ENCODE peak calls at places on chromosomes 4 and X, in nine cellular contexts. I, C, T, F, D, W, Y, M and K are unnamed samples. For H3K27me3, the result is how much of the 10 kb centered on the place peaks cover.

GRCh38 chr4:48670587-48670986 is 109.5 kb downstream of the FRYL start:
- DNase-seq in M (no peak), Y (no peak), C (no peak), T (no peak), F (no peak), W (no peak), D (no peak), I (no peak), K (no peak)

GRCh38 chr4:178481564-178481963 is 1039.3 kb upstream of the AGA start:
- DNase-seq in F (no peak), M (no peak), W (no peak), T (no peak), I (no peak), C (no peak), D (no peak), Y (no peak), K (no peak)

GRCh38 chr4:43564601-43565000 is 672.1 kb downstream of the GRXCR1 start:
- DNase-seq in Y (no peak), D (no peak), I (no peak), M (no peak), W (no peak), T (no peak), C (no peak), F (no peak), K (no peak)

GRCh38 chrX:105646592-105647372 is 175.6 kb upstream of the NRK start:
- DNase-seq in Y (no peak), D (no peak), I (no peak), C (peak), M (no peak), T (no peak), W (no peak), F (no peak), K (no peak)

GRCh38 chrX:12378263-12378662 is 240.0 kb downstream of the FRMPD4 start:
- DNase-seq in C (no peak), D (no peak), M (no peak), W (no peak), I (no peak), T (no peak), F (no peak), Y (no peak), K (no peak)

GRCh38 chrX:82591421-82591820 is 916.7 kb upstream of the POU3F4 start:
- DNase-seq in D (no peak), W (no peak), Y (no peak), T (no peak), C (no peak), I (no peak), F (no peak), M (no peak), K (no peak)

GRCh38 chrX:41384041-41384705 is 50.2 kb downstream of the DDX3X start:
- DNase-seq in M (peak), T (peak), W (peak), D (no peak), I (no peak), Y (peak), C (peak), F (peak), K (peak)

GRCh38 chrX:8194216-8194615 is 23.1 kb upstream of the VCX2 start:
- DNase-seq in F (no peak), T (no peak), W (no peak), Y (no peak), I (no peak), M (no peak), D (no peak), C (no peak), K (peak)

GRCh38 chrX:50648151-50648550 is 165.8 kb downstream of the SHROOM4 start:
- DNase-seq in T (no peak), Y (no peak), C (no peak), M (no peak), W (no peak), F (no peak), I (no peak), D (no peak), K (no peak)

GRCh38 chrX:3697701-3698279 is 15.7 kb downstream of the PRKX start:
- DNase-seq in Y (no peak), M (peak), W (peak), I (no peak), D (no peak), F (peak), T (peak), C (no peak), K (peak)

GRCh38 chr4:82642321-82642720 is 80.5 kb upstream of the TMEM150C start:
- DNase-seq in C (no peak), M (no peak), T (no peak), F (no peak), W (no peak), D (no peak), Y (no peak), I (no peak), K (no peak)

GRCh38 chr4:174061026-174061425 is 222.4 kb downstream of the FBXO8 start:
- DNase-seq in F (no peak), M (no peak), C (no peak), D (no peak), I (no peak), Y (no peak), W (no peak), T (no peak), K (no peak)

GRCh38 chrX:110001702-110002299 is 1.1 kb upstream of the TMEM164 start:
- DNase-seq in M (no peak), W (no peak), I (no peak), C (no peak), Y (no peak), D (no peak), F (no peak), T (no peak), K (no peak)

GRCh38 chrX:110097920-110098319 is 95.0 kb downstream of the TMEM164 start:
- DNase-seq in I (no peak), T (no peak), W (no peak), F (no peak), C (no peak), D (no peak), M (no peak), Y (no peak), K (no peak)

GRCh38 chr4:185307136-185307950 is 88.4 kb downstream of the LRP2BP start:
- DNase-seq in T (peak), F (no peak), M (no peak), I (no peak), W (no peak), Y (no peak), C (no peak), D (no peak), K (peak)

GRCh38 chr4:74671074-74671698 is 123.1 kb downstream of the BTC start:
- DNase-seq in W (no peak), F (no peak), I (peak), M (no peak), C (no peak), D (no peak), T (peak), Y (peak), K (peak)

GRCh38 chr4:178414042-178414441 is 971.8 kb upstream of the AGA start:
- DNase-seq in D (no peak), M (no peak), I (no peak), Y (no peak), W (no peak), T (no peak), C (no peak), F (no peak), K (no peak)

GRCh38 chrX:107448625-107449468 is 605 bp upstream of the FRMPD3 start:
- DNase-seq in W (no peak), Y (no peak), T (no peak), I (no peak), M (no peak), C (no peak), D (no peak), F (no peak), K (no peak)

GRCh38 chrX:17475820-17476219 is 100.8 kb downstream of the NHS start:
- DNase-seq in C (no peak), F (peak), M (no peak), Y (no peak), D (no peak), W (no peak), I (no peak), T (no peak), K (no peak)

DNA sequence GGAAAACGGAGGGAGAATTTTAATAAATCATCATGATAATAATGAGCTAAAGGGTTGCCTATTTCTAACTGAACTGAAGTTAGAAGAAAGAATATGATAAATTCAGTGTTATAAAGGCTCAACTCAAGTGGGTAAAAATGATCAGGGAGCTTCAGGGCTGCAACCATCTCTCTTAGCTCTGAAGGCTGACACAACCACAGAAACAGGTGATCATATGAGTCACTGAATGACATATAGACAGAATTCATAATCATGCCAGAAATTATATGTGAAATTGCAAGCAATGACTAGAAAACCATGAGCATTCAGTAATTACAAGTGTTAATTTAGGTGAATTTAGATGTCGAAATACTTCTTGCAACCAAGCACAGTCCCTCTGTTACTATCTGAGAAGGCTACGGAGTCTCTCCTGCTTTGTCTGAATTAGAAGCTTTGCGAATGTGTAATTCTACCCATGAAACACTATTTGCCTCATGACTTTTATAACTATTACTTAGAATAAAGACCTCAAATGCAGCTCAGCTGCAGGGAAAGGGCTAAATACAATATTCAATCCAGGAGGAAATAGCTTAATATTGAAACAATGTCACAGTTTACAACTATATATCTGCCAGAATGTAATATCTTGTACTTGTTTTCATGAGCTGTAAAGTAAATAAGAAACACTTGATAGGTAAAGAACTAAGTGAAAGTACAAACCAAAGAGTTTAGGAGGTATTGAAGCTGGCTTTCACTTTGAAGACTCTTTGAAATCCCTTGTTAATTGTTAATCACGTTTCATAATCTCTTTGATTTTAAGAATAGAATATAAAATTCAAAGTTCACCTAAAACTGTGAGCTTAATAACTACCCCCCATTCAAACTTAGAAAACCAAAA is 1972.6 kb downstream of the ARAP2 start:
- DNase-seq in I (no peak), W (no peak), M (no peak), Y (no peak), T (no peak), F (no peak), D (no peak), C (no peak), K (no peak)
- TF ChIP-seq CTCF in I (no peak), W (no peak), M (no peak), Y (no peak), T (no peak), F (no peak), D (no peak), C (no peak), K (no peak)

DNA sequence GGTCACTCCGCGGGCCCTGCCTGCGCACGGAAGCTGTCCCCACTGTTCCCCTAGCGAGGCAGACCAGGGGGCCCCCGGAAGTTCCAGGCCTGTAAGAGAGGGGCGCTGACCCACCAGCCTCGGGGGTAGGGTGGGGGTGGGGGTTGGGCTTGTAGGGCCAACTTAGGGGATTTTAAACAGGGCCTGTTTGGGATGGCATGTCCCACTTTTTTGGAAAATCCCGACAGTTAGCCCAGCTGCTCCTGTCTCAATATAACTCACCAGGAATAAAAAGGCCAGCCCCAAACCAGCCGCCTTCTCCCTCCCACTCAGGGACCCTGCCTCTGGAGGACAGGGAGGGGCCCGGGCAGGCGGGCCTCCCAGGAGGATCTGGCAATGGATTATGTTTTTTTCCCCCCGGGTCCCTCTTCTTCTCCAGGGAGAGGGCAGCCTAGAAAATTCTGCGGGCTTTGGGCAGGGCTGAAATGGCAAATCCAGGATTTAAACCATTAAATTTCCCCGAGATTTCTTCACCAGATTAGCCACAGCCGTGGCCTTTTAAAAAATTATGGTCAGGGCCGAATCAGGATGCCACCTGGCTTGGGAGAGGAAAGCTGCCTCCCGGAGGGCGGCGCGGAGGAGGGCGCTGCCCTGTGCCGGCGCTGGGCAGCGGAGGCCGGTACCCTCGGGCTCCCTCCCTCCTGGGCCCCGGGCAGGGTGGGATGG is 959 bp downstream of the PPP2R2C start:
- DNase-seq in M (no peak), D (no peak), F (no peak), C (peak), T (no peak), W (peak), I (no peak), Y (no peak), K (no peak)
- H3K27me3 ChIP-seq in M (under half), D (under half), F (half or more), C (half or more), T (under half), W (under half), I (under half), Y (under half), K (under half)

GRCh38 chrX:53128097-53128749 is 34.3 kb downstream of the KANTR start:
- DNase-seq in F (no peak), T (no peak), I (no peak), D (no peak), W (no peak), Y (no peak), C (no peak), M (no peak), K (no peak)
- H3K27ac ChIP-seq in F (no peak), T (no peak), I (no peak), D (no peak), W (no peak), Y (no peak), C (no peak), M (no peak), K (no peak)

GRCh38 chrX:78092296-78092695 is 11.8 kb upstream of the PGK1 start:
- DNase-seq in Y (no peak), I (no peak), F (no peak), T (peak), D (no peak), W (no peak), C (no peak), M (no peak), K (peak)
- TF ChIP-seq CTCF in Y (no peak), I (peak), F (no peak), T (peak), D (peak), W (no peak), C (no peak), M (no peak), K (peak)